ENCODE peak calls at places on chromosomes 1 and 21, in eight cellular contexts. One of them, this sample, is unnamed.

GRCh38 chr1:38018864-38019343 is 6.4 kb downstream of the UTP11 start:
- DNase-seq in epithelial cell of esophagus: no peak
- DNase-seq in AG10803: peak; percentile 53
- DNase-seq in fibroblast of mammary gland: peak; percentile 67
- DNase-seq in breast epithelium: no peak
- DNase-seq in PC-3: peak; percentile 42
- DNase-seq in foreskin fibroblast: peak; percentile 68
- DNase-seq in lower leg skin: no peak
- DNase-seq in this sample: no peak

GRCh38 chr1:36707221-36707620 is 224.5 kb upstream of the CSF3R start:
- DNase-seq in epithelial cell of esophagus: no peak
- DNase-seq in AG10803: no peak
- DNase-seq in fibroblast of mammary gland: peak; percentile 15
- DNase-seq in lower leg skin: no peak
- DNase-seq in foreskin fibroblast: no peak
- DNase-seq in breast epithelium: no peak
- DNase-seq in PC-3: no peak
- DNase-seq in this sample: no peak

GRCh38 chr21:39319251-39319756 is 5.9 kb upstream of the BRWD1 start:
- DNase-seq in AG10803: peak; percentile 82
- DNase-seq in epithelial cell of esophagus: no peak
- DNase-seq in breast epithelium: no peak
- DNase-seq in foreskin fibroblast: peak; percentile 66
- DNase-seq in PC-3: no peak
- DNase-seq in fibroblast of mammary gland: peak; percentile 44
- DNase-seq in lower leg skin: peak; percentile 32
- DNase-seq in this sample: no peak

GRCh38 chr1:186057086-186057485 is 318.0 kb downstream of the TPR start:
- DNase-seq in epithelial cell of esophagus: no peak
- DNase-seq in AG10803: no peak
- DNase-seq in lower leg skin: no peak
- DNase-seq in foreskin fibroblast: no peak
- DNase-seq in PC-3: no peak
- DNase-seq in fibroblast of mammary gland: no peak
- DNase-seq in breast epithelium: no peak
- DNase-seq in this sample: no peak

GRCh38 chr1:151612506-151613274 is 840 bp downstream of the SNX27 start:
- DNase-seq in AG10803: peak; percentile 16
- DNase-seq in foreskin fibroblast: peak; percentile 56
- DNase-seq in fibroblast of mammary gland: peak; percentile 22
- DNase-seq in lower leg skin: peak; percentile 33
- DNase-seq in PC-3: no peak
- DNase-seq in epithelial cell of esophagus: no peak
- DNase-seq in breast epithelium: no peak
- DNase-seq in this sample: no peak

GRCh38 chr1:234716907-234717375 is 107.0 kb upstream of the IRF2BP2 start:
- DNase-seq in PC-3: no peak
- DNase-seq in breast epithelium: no peak
- DNase-seq in foreskin fibroblast: peak; percentile 30
- DNase-seq in AG10803: peak; percentile 37
- DNase-seq in lower leg skin: no peak
- DNase-seq in epithelial cell of esophagus: no peak
- DNase-seq in fibroblast of mammary gland: no peak
- DNase-seq in this sample: no peak

GRCh38 chr1:41017141-41018024 is 4.1 kb downstream of the SLFNL1 start:
- DNase-seq in foreskin fibroblast: no peak
- DNase-seq in lower leg skin: no peak
- DNase-seq in fibroblast of mammary gland: no peak
- DNase-seq in epithelial cell of esophagus: no peak
- DNase-seq in AG10803: no peak
- DNase-seq in breast epithelium: no peak
- DNase-seq in PC-3: no peak
- DNase-seq in this sample: no peak

GRCh38 chr1:72282271-72282656 is at the start of gene NEGR1:
- DNase-seq in AG10803: peak; percentile 78
- DNase-seq in fibroblast of mammary gland: peak; percentile 69
- DNase-seq in PC-3: peak; percentile 54
- DNase-seq in epithelial cell of esophagus: peak; percentile 17
- DNase-seq in lower leg skin: peak; percentile 31
- DNase-seq in foreskin fibroblast: peak; percentile 80
- DNase-seq in breast epithelium: peak; percentile 21
- DNase-seq in this sample: no peak

GRCh38 chr21:43719748-43720538 is 1.0 kb downstream of the PDXK start:
- DNase-seq in foreskin fibroblast: peak; percentile 42
- DNase-seq in PC-3: no peak
- DNase-seq in lower leg skin: no peak
- DNase-seq in epithelial cell of esophagus: no peak
- DNase-seq in AG10803: no peak
- DNase-seq in breast epithelium: no peak
- DNase-seq in fibroblast of mammary gland: no peak
- DNase-seq in this sample: no peak

GRCh38 chr1:206453111-206453510 is 17.2 kb upstream of the IKBKE start:
- DNase-seq in breast epithelium: no peak
- DNase-seq in PC-3: no peak
- DNase-seq in lower leg skin: no peak
- DNase-seq in epithelial cell of esophagus: no peak
- DNase-seq in AG10803: no peak
- DNase-seq in foreskin fibroblast: no peak
- DNase-seq in fibroblast of mammary gland: no peak
- DNase-seq in this sample: no peak

GRCh38 chr1:50348449-50349241 is 74.6 kb downstream of the DMRTA2 start:
- DNase-seq in fibroblast of mammary gland: peak; percentile 86
- DNase-seq in foreskin fibroblast: peak; percentile 86
- DNase-seq in lower leg skin: peak; percentile 35
- DNase-seq in epithelial cell of esophagus: peak; percentile 80
- DNase-seq in PC-3: peak; percentile 64
- DNase-seq in breast epithelium: peak; percentile 26
- DNase-seq in AG10803: peak; percentile 73
- DNase-seq in this sample: peak; percentile 38

DNA sequence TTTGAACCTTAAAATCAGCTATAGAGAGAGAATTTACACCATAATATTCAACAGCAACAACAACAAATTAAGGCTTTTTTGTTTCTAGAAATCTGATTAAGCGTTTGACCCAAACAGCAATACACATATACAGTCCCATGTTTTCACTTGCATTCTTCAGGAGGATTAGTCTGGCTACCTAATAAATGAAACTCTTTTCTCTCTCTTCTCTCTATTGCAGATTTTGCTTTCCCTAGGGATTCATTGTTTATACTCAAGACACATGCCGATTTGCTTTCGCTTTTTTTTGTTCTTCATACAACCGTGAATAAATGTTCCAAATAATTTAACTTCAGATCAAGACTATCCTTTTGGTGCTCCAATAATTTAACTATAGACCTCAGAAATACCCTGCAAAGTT is 162.4 kb upstream of the PTBP2 start:
- DNase-seq in fibroblast of mammary gland: peak; percentile 48
- DNase-seq in epithelial cell of esophagus: no peak
- DNase-seq in lower leg skin: no peak
- DNase-seq in breast epithelium: no peak
- DNase-seq in foreskin fibroblast: peak; percentile 17
- DNase-seq in AG10803: peak; percentile 24
- DNase-seq in PC-3: no peak
- DNase-seq in this sample: no peak
- TF ChIP-seq CTCF in fibroblast of mammary gland: no peak
- TF ChIP-seq CTCF in epithelial cell of esophagus: no peak
- TF ChIP-seq CTCF in lower leg skin: no peak
- TF ChIP-seq CTCF in breast epithelium: no peak
- TF ChIP-seq CTCF in foreskin fibroblast: no peak
- TF ChIP-seq CTCF in AG10803: no peak
- TF ChIP-seq CTCF in PC-3: no peak
- TF ChIP-seq CTCF in this sample: no peak

GRCh38 chr1:27560271-27561125 is 43.4 kb downstream of the AHDC1 start:
- DNase-seq in AG10803: no peak
- DNase-seq in foreskin fibroblast: peak; percentile 40
- DNase-seq in PC-3: no peak
- DNase-seq in fibroblast of mammary gland: no peak
- DNase-seq in lower leg skin: no peak
- DNase-seq in epithelial cell of esophagus: peak; percentile 69
- DNase-seq in breast epithelium: no peak
- DNase-seq in this sample: no peak

GRCh38 chr1:27562483-27563406 is 41.2 kb downstream of the AHDC1 start:
- DNase-seq in AG10803: no peak
- DNase-seq in epithelial cell of esophagus: no peak
- DNase-seq in lower leg skin: no peak
- DNase-seq in PC-3: no peak
- DNase-seq in fibroblast of mammary gland: no peak
- DNase-seq in foreskin fibroblast: peak; percentile 25
- DNase-seq in breast epithelium: no peak
- DNase-seq in this sample: no peak

GRCh38 chr1:27563407-27564263 is 40.3 kb downstream of the AHDC1 start:
- DNase-seq in breast epithelium: no peak
- DNase-seq in epithelial cell of esophagus: no peak
- DNase-seq in fibroblast of mammary gland: peak; percentile 62
- DNase-seq in AG10803: peak; percentile 54
- DNase-seq in PC-3: peak; percentile 70
- DNase-seq in lower leg skin: no peak
- DNase-seq in foreskin fibroblast: peak; percentile 74
- DNase-seq in this sample: no peak

GRCh38 chr1:27561126-27561899 is 42.6 kb downstream of the AHDC1 start:
- DNase-seq in AG10803: peak; percentile 74
- DNase-seq in fibroblast of mammary gland: peak; percentile 44
- DNase-seq in foreskin fibroblast: peak; percentile 70
- DNase-seq in PC-3: no peak
- DNase-seq in epithelial cell of esophagus: no peak
- DNase-seq in breast epithelium: no peak
- DNase-seq in lower leg skin: no peak
- DNase-seq in this sample: no peak

DNA sequence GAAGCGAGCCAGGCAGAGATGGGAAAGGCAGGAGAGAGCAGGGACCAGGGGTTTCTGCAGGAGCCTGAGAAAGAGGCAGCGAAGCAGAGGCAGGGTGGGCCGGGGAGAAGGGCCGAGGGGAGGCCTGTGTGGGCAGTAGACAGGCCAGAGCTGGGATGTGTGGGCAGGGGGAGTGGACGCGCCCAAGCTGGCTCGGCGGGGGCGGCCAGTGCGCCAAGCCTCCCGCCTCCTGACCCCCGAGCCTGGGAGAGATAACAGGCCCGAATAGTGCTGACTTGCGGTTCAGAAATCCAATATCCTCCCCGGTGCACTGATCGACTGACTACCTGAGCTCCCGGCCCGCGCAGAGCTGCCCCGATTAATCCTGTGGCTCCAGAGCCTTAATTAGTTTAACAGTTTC is 41.9 kb downstream of the AHDC1 start:
- DNase-seq in breast epithelium: no peak
- DNase-seq in lower leg skin: no peak
- DNase-seq in fibroblast of mammary gland: no peak
- DNase-seq in AG10803: no peak
- DNase-seq in PC-3: no peak
- DNase-seq in foreskin fibroblast: peak; percentile 31
- DNase-seq in epithelial cell of esophagus: no peak
- DNase-seq in this sample: no peak
- H3K4me3 ChIP-seq in breast epithelium: peak overlapping the region; percentile 7
- H3K4me3 ChIP-seq in lower leg skin: no peak overlapping the region
- H3K4me3 ChIP-seq in fibroblast of mammary gland: no peak overlapping the region
- H3K4me3 ChIP-seq in AG10803: peak overlapping the region; percentile 12
- H3K4me3 ChIP-seq in PC-3: no peak overlapping the region
- H3K4me3 ChIP-seq in foreskin fibroblast: peak overlapping the region; percentile 38
- H3K4me3 ChIP-seq in epithelial cell of esophagus: no peak overlapping the region
- H3K4me3 ChIP-seq in this sample: no peak overlapping the region

GRCh38 chr1:62954758-62955157 is 170.8 kb downstream of the ATG4C start:
- DNase-seq in epithelial cell of esophagus: no peak
- DNase-seq in foreskin fibroblast: no peak
- DNase-seq in AG10803: no peak
- DNase-seq in lower leg skin: no peak
- DNase-seq in breast epithelium: no peak
- DNase-seq in PC-3: no peak
- DNase-seq in fibroblast of mammary gland: no peak
- DNase-seq in this sample: no peak

GRCh38 chr1:62952596-62952995 is 168.7 kb downstream of the ATG4C start:
- DNase-seq in fibroblast of mammary gland: no peak
- DNase-seq in AG10803: no peak
- DNase-seq in PC-3: no peak
- DNase-seq in breast epithelium: no peak
- DNase-seq in lower leg skin: no peak
- DNase-seq in foreskin fibroblast: no peak
- DNase-seq in epithelial cell of esophagus: no peak
- DNase-seq in this sample: no peak

GRCh38 chr1:62951441-62951840 is 167.5 kb downstream of the ATG4C start:
- DNase-seq in AG10803: no peak
- DNase-seq in epithelial cell of esophagus: no peak
- DNase-seq in breast epithelium: no peak
- DNase-seq in PC-3: no peak
- DNase-seq in lower leg skin: no peak
- DNase-seq in fibroblast of mammary gland: no peak
- DNase-seq in foreskin fibroblast: no peak
- DNase-seq in this sample: no peak

DNA sequence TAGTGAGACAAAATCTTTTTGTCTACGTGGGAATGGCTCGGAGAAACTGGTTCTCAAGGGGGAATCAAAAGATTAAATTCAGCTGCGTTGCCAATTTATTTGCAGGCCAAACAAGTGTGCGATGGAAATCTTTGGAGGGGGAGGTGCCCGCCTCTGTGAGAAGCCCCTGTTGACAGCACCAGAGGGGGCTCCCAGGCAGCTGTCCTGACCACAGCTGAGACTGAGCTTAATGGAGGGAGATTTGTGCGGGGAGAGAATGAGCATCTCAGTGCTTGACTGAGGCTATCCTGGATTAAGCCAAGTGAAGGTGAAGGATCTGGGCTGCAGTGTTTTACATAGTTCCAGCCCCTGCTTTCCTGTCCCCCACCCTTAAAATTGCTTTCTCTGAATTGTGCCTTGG is 169.7 kb downstream of the ATG4C start:
- DNase-seq in PC-3: no peak
- DNase-seq in lower leg skin: no peak
- DNase-seq in breast epithelium: no peak
- DNase-seq in foreskin fibroblast: no peak
- DNase-seq in fibroblast of mammary gland: no peak
- DNase-seq in AG10803: no peak
- DNase-seq in epithelial cell of esophagus: no peak
- DNase-seq in this sample: no peak
- TF ChIP-seq CTCF in PC-3: no peak
- TF ChIP-seq CTCF in lower leg skin: no peak
- TF ChIP-seq CTCF in breast epithelium: no peak
- TF ChIP-seq CTCF in foreskin fibroblast: no peak
- TF ChIP-seq CTCF in fibroblast of mammary gland: no peak
- TF ChIP-seq CTCF in AG10803: no peak
- TF ChIP-seq CTCF in epithelial cell of esophagus: no peak
- TF ChIP-seq CTCF in this sample: no peak

DNA sequence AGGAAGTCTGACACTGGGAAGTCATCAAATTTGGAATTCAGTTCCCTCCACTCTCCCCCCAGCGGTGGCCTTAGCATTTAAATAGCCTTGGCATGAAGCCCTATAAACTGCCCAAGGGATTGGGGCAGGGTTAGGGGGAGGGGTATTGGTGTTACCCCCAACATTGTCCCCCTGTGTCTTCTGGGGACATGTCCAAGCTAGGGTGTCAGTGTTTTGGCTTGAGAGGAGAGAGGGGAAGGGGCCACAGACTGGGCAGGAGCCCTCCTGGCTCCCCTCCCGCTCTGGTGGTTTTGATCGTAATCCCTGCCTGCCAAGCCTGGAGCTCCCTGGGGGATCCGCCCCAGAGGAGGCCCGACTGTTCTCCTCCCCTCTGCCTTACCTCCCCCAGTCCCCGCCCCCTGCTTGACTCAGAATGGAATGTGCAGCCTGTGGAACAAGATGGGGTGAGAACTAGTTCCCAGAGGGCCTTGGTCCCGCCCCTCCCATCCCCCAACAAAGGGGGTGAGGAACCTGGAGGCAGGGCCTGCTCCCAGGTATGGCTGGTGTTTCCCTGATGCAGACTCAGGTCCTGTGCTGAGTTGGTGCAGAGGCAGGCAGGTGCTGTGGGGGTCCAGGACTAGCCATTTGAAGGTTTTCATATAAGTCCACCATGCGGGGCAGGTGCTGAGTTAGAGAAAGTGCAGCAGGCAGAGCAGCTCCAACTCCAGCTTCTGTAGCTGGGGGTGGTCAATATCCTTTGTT is 7.4 kb downstream of the SOX13 start:
- DNase-seq in AG10803: peak; percentile 89
- DNase-seq in lower leg skin: peak; percentile 75
- DNase-seq in breast epithelium: peak; percentile 97
- DNase-seq in epithelial cell of esophagus: peak; percentile 97
- DNase-seq in PC-3: peak; percentile 96
- DNase-seq in foreskin fibroblast: peak; percentile 88
- DNase-seq in fibroblast of mammary gland: peak; percentile 84
- DNase-seq in this sample: peak; percentile 45
- H3K4me3 ChIP-seq in AG10803: no peak overlapping the region
- H3K4me3 ChIP-seq in lower leg skin: no peak overlapping the region
- H3K4me3 ChIP-seq in breast epithelium: peak overlapping the region; percentile 21
- H3K4me3 ChIP-seq in epithelial cell of esophagus: no peak overlapping the region
- H3K4me3 ChIP-seq in PC-3: peak overlapping the region; percentile 53
- H3K4me3 ChIP-seq in foreskin fibroblast: no peak overlapping the region
- H3K4me3 ChIP-seq in fibroblast of mammary gland: no peak overlapping the region
- H3K4me3 ChIP-seq in this sample: no peak overlapping the region

This sample was measured in LNCaP clone FGC.